ENCODE peak calls at places on chromosomes 7 and 10, in seven cellular contexts. One of them, this sample, is unnamed.

GRCh38 chr10:117496616-117497028 is 45.9 kb upstream of the EMX2 start:
- DNase-seq in CD4-positive, alpha-beta T cell: peak
- DNase-seq in mesothelial cell of epicardium: peak
- DNase-seq in HEK293T: peak
- DNase-seq in activated T-cell treated with anti-CD3 and anti-CD28 coated beads for 24 hours: peak
- DNase-seq in RPMI8226: peak
- DNase-seq in cardiac muscle cell: peak
- DNase-seq in this sample: peak

GRCh38 chr7:130899638-130900401 is 165.8 kb upstream of the KLF14 start:
- DNase-seq in CD4-positive, alpha-beta T cell: no peak
- DNase-seq in mesothelial cell of epicardium: no peak
- DNase-seq in HEK293T: no peak
- DNase-seq in activated T-cell treated with anti-CD3 and anti-CD28 coated beads for 24 hours: no peak
- DNase-seq in RPMI8226: no peak
- DNase-seq in cardiac muscle cell: no peak
- DNase-seq in this sample: no peak

GRCh38 chr10:78301891-78302738 is 268.5 kb downstream of the RPS24 start:
- DNase-seq in CD4-positive, alpha-beta T cell: no peak
- DNase-seq in mesothelial cell of epicardium: no peak
- DNase-seq in HEK293T: no peak
- DNase-seq in activated T-cell treated with anti-CD3 and anti-CD28 coated beads for 24 hours: no peak
- DNase-seq in RPMI8226: no peak
- DNase-seq in cardiac muscle cell: no peak
- DNase-seq in this sample: no peak

GRCh38 chr7:96649981-96650380 is 59.7 kb downstream of the SEM1 start:
- DNase-seq in CD4-positive, alpha-beta T cell: no peak
- DNase-seq in mesothelial cell of epicardium: no peak
- DNase-seq in HEK293T: no peak
- DNase-seq in activated T-cell treated with anti-CD3 and anti-CD28 coated beads for 24 hours: no peak
- DNase-seq in RPMI8226: no peak
- DNase-seq in cardiac muscle cell: no peak
- DNase-seq in this sample: no peak

GRCh38 chr7:10815546-10815945 is 158.1 kb upstream of the PHF14 start:
- DNase-seq in CD4-positive, alpha-beta T cell: no peak
- DNase-seq in mesothelial cell of epicardium: no peak
- DNase-seq in HEK293T: no peak
- DNase-seq in activated T-cell treated with anti-CD3 and anti-CD28 coated beads for 24 hours: no peak
- DNase-seq in RPMI8226: no peak
- DNase-seq in cardiac muscle cell: no peak
- DNase-seq in this sample: no peak

GRCh38 chr7:106635411-106635810 is 25.5 kb downstream of the CCDC71L start:
- DNase-seq in CD4-positive, alpha-beta T cell: no peak
- DNase-seq in mesothelial cell of epicardium: no peak
- DNase-seq in HEK293T: no peak
- DNase-seq in activated T-cell treated with anti-CD3 and anti-CD28 coated beads for 24 hours: no peak
- DNase-seq in RPMI8226: no peak
- DNase-seq in cardiac muscle cell: no peak
- DNase-seq in this sample: no peak

GRCh38 chr7:44937426-44937825 is 41.4 kb downstream of the MYO1G start:
- DNase-seq in CD4-positive, alpha-beta T cell: no peak
- DNase-seq in mesothelial cell of epicardium: no peak
- DNase-seq in HEK293T: no peak
- DNase-seq in activated T-cell treated with anti-CD3 and anti-CD28 coated beads for 24 hours: no peak
- DNase-seq in RPMI8226: no peak
- DNase-seq in cardiac muscle cell: no peak
- DNase-seq in this sample: no peak

GRCh38 chr10:22308390-22308789 is 7.8 kb upstream of the COMMD3 start:
- DNase-seq in CD4-positive, alpha-beta T cell: no peak
- DNase-seq in mesothelial cell of epicardium: no peak
- DNase-seq in HEK293T: peak
- DNase-seq in activated T-cell treated with anti-CD3 and anti-CD28 coated beads for 24 hours: no peak
- DNase-seq in RPMI8226: no peak
- DNase-seq in cardiac muscle cell: peak
- DNase-seq in this sample: no peak

GRCh38 chr7:39733881-39734571 is 110.7 kb downstream of the RALA start:
- DNase-seq in CD4-positive, alpha-beta T cell: no peak
- DNase-seq in mesothelial cell of epicardium: no peak
- DNase-seq in HEK293T: no peak
- DNase-seq in activated T-cell treated with anti-CD3 and anti-CD28 coated beads for 24 hours: no peak
- DNase-seq in RPMI8226: peak
- DNase-seq in cardiac muscle cell: peak
- DNase-seq in this sample: no peak

GRCh38 chr7:134730359-134730758 is 49.1 kb upstream of the CALD1 start:
- DNase-seq in CD4-positive, alpha-beta T cell: no peak
- DNase-seq in mesothelial cell of epicardium: no peak
- DNase-seq in HEK293T: no peak
- DNase-seq in activated T-cell treated with anti-CD3 and anti-CD28 coated beads for 24 hours: no peak
- DNase-seq in RPMI8226: no peak
- DNase-seq in cardiac muscle cell: peak
- DNase-seq in this sample: no peak

GRCh38 chr7:29038463-29038862 is 80.3 kb upstream of the TRIL start:
- DNase-seq in CD4-positive, alpha-beta T cell: no peak
- DNase-seq in mesothelial cell of epicardium: no peak
- DNase-seq in HEK293T: no peak
- DNase-seq in activated T-cell treated with anti-CD3 and anti-CD28 coated beads for 24 hours: no peak
- DNase-seq in RPMI8226: no peak
- DNase-seq in cardiac muscle cell: peak
- DNase-seq in this sample: no peak

GRCh38 chr7:47391726-47392125 is 190.2 kb downstream of the TNS3 start:
- DNase-seq in CD4-positive, alpha-beta T cell: no peak
- DNase-seq in mesothelial cell of epicardium: no peak
- DNase-seq in HEK293T: no peak
- DNase-seq in activated T-cell treated with anti-CD3 and anti-CD28 coated beads for 24 hours: no peak
- DNase-seq in RPMI8226: no peak
- DNase-seq in cardiac muscle cell: no peak
- DNase-seq in this sample: no peak

GRCh38 chr10:12606461-12606860 is 257.1 kb downstream of the CAMK1D start:
- DNase-seq in CD4-positive, alpha-beta T cell: no peak
- DNase-seq in mesothelial cell of epicardium: no peak
- DNase-seq in HEK293T: no peak
- DNase-seq in activated T-cell treated with anti-CD3 and anti-CD28 coated beads for 24 hours: no peak
- DNase-seq in RPMI8226: no peak
- DNase-seq in cardiac muscle cell: no peak
- DNase-seq in this sample: no peak

GRCh38 chr10:119025336-119025735 is 4.2 kb upstream of the NANOS1 start:
- DNase-seq in CD4-positive, alpha-beta T cell: no peak
- DNase-seq in mesothelial cell of epicardium: peak
- DNase-seq in HEK293T: no peak
- DNase-seq in activated T-cell treated with anti-CD3 and anti-CD28 coated beads for 24 hours: no peak
- DNase-seq in RPMI8226: peak
- DNase-seq in cardiac muscle cell: peak
- DNase-seq in this sample: no peak

GRCh38 chr10:129174167-129175014 is 292.6 kb upstream of the MGMT start:
- DNase-seq in CD4-positive, alpha-beta T cell: no peak
- DNase-seq in mesothelial cell of epicardium: no peak
- DNase-seq in HEK293T: no peak
- DNase-seq in activated T-cell treated with anti-CD3 and anti-CD28 coated beads for 24 hours: no peak
- DNase-seq in RPMI8226: no peak
- DNase-seq in cardiac muscle cell: no peak
- DNase-seq in this sample: no peak

GRCh38 chr10:35127289-35127891 is 744 bp downstream of the CREM start:
- DNase-seq in CD4-positive, alpha-beta T cell: peak
- DNase-seq in mesothelial cell of epicardium: peak
- DNase-seq in HEK293T: peak
- DNase-seq in activated T-cell treated with anti-CD3 and anti-CD28 coated beads for 24 hours: peak
- DNase-seq in RPMI8226: peak
- DNase-seq in cardiac muscle cell: peak
- DNase-seq in this sample: peak

GRCh38 chr7:103989200-103989784 is at the start of gene RELN:
- DNase-seq in CD4-positive, alpha-beta T cell: no peak
- DNase-seq in mesothelial cell of epicardium: no peak
- DNase-seq in HEK293T: peak
- DNase-seq in activated T-cell treated with anti-CD3 and anti-CD28 coated beads for 24 hours: no peak
- DNase-seq in RPMI8226: no peak
- DNase-seq in cardiac muscle cell: peak
- DNase-seq in this sample: no peak

GRCh38 chr7:153541903-153542302 is 510.3 kb upstream of the DPP6 start:
- DNase-seq in CD4-positive, alpha-beta T cell: no peak
- DNase-seq in mesothelial cell of epicardium: no peak
- DNase-seq in HEK293T: no peak
- DNase-seq in activated T-cell treated with anti-CD3 and anti-CD28 coated beads for 24 hours: no peak
- DNase-seq in RPMI8226: no peak
- DNase-seq in cardiac muscle cell: no peak
- DNase-seq in this sample: no peak

GRCh38 chr10:3136763-3137611 is 35.6 kb downstream of the PITRM1 start:
- DNase-seq in CD4-positive, alpha-beta T cell: no peak
- DNase-seq in mesothelial cell of epicardium: no peak
- DNase-seq in HEK293T: no peak
- DNase-seq in activated T-cell treated with anti-CD3 and anti-CD28 coated beads for 24 hours: no peak
- DNase-seq in RPMI8226: no peak
- DNase-seq in cardiac muscle cell: peak
- DNase-seq in this sample: peak

GRCh38 chr7:159117366-159118219 is 27.1 kb downstream of the VIPR2 start:
- DNase-seq in CD4-positive, alpha-beta T cell: no peak
- DNase-seq in mesothelial cell of epicardium: no peak
- DNase-seq in HEK293T: no peak
- DNase-seq in activated T-cell treated with anti-CD3 and anti-CD28 coated beads for 24 hours: no peak
- DNase-seq in RPMI8226: peak
- DNase-seq in cardiac muscle cell: no peak
- DNase-seq in this sample: no peak

GRCh38 chr7:37376386-37376785 is 72.3 kb downstream of the ELMO1 start:
- DNase-seq in CD4-positive, alpha-beta T cell: no peak
- DNase-seq in mesothelial cell of epicardium: no peak
- DNase-seq in HEK293T: no peak
- DNase-seq in activated T-cell treated with anti-CD3 and anti-CD28 coated beads for 24 hours: peak
- DNase-seq in RPMI8226: no peak
- DNase-seq in cardiac muscle cell: peak
- DNase-seq in this sample: no peak

GRCh38 chr7:17274551-17275245 is 23.8 kb upstream of the AHR start:
- DNase-seq in CD4-positive, alpha-beta T cell: no peak
- DNase-seq in mesothelial cell of epicardium: no peak
- DNase-seq in HEK293T: no peak
- DNase-seq in activated T-cell treated with anti-CD3 and anti-CD28 coated beads for 24 hours: peak
- DNase-seq in RPMI8226: no peak
- DNase-seq in cardiac muscle cell: peak
- DNase-seq in this sample: no peak

GRCh38 chr7:7569113-7569527 is 2.4 kb downstream of the MIOS start:
- DNase-seq in CD4-positive, alpha-beta T cell: no peak
- DNase-seq in mesothelial cell of epicardium: no peak
- DNase-seq in HEK293T: no peak
- DNase-seq in activated T-cell treated with anti-CD3 and anti-CD28 coated beads for 24 hours: no peak
- DNase-seq in RPMI8226: peak
- DNase-seq in cardiac muscle cell: no peak
- DNase-seq in this sample: no peak

GRCh38 chr7:114173170-114173569 is 241.4 kb upstream of the FOXP2 start:
- DNase-seq in CD4-positive, alpha-beta T cell: no peak
- DNase-seq in mesothelial cell of epicardium: no peak
- DNase-seq in HEK293T: no peak
- DNase-seq in activated T-cell treated with anti-CD3 and anti-CD28 coated beads for 24 hours: no peak
- DNase-seq in RPMI8226: no peak
- DNase-seq in cardiac muscle cell: no peak
- DNase-seq in this sample: no peak

GRCh38 chr7:90459888-90460287 is 9.6 kb upstream of the PTTG1IP2 start:
- DNase-seq in CD4-positive, alpha-beta T cell: no peak
- DNase-seq in mesothelial cell of epicardium: no peak
- DNase-seq in HEK293T: peak
- DNase-seq in activated T-cell treated with anti-CD3 and anti-CD28 coated beads for 24 hours: no peak
- DNase-seq in RPMI8226: no peak
- DNase-seq in cardiac muscle cell: peak
- DNase-seq in this sample: no peak

GRCh38 chr10:11472158-11472753 is 139.2 kb downstream of the USP6NL start:
- DNase-seq in CD4-positive, alpha-beta T cell: peak
- DNase-seq in mesothelial cell of epicardium: no peak
- DNase-seq in HEK293T: peak
- DNase-seq in activated T-cell treated with anti-CD3 and anti-CD28 coated beads for 24 hours: peak
- DNase-seq in RPMI8226: peak
- DNase-seq in cardiac muscle cell: peak
- DNase-seq in this sample: peak

GRCh38 chr7:127927339-127927679 is 103.9 kb downstream of the LRRC4 start:
- DNase-seq in CD4-positive, alpha-beta T cell: no peak
- DNase-seq in mesothelial cell of epicardium: no peak
- DNase-seq in HEK293T: no peak
- DNase-seq in activated T-cell treated with anti-CD3 and anti-CD28 coated beads for 24 hours: no peak
- DNase-seq in RPMI8226: peak
- DNase-seq in cardiac muscle cell: peak
- DNase-seq in this sample: no peak

GRCh38 chr7:34158311-34158710 is 253.0 kb downstream of the BMPER start:
- DNase-seq in CD4-positive, alpha-beta T cell: no peak
- DNase-seq in mesothelial cell of epicardium: no peak
- DNase-seq in HEK293T: no peak
- DNase-seq in activated T-cell treated with anti-CD3 and anti-CD28 coated beads for 24 hours: no peak
- DNase-seq in RPMI8226: no peak
- DNase-seq in cardiac muscle cell: no peak
- DNase-seq in this sample: no peak